ENCODE peak calls at places on chromosomes 13 and 19, in ten cellular contexts. W is T-helper 2 cell; U is WERI-Rb-1; X is activated naive CD4-positive, alpha-beta T cell treated with anti-CD3 and anti-CD28 coated beads, Interleukin-2, amount 10 ng/mL, durations not matched to agents 7 days and 5 days; Z is fibroblast of gingiva; N is esophagus squamous epithelium; S is aorta; G is RWPE1; Y is AG09319; B is endothelial cell. P is an unnamed sample.

GRCh38 chr13:100721885-100722512 is 47.4 kb upstream of the TMTC4 start:
- DNase-seq in W (no peak), U (peak; percentile 76), X (peak; percentile 66), Z (peak; percentile 23), N (no peak), S (no peak), G (peak; percentile 53), Y (peak; percentile 11), B (peak; percentile 71), P (peak; percentile 55)

GRCh38 chr13:100029930-100030329 is 48.3 kb downstream of the ZIC2 start:
- DNase-seq in W (no peak), U (no peak), X (no peak), Z (no peak), N (no peak), S (no peak), G (no peak), Y (no peak), B (no peak), P (no peak)

GRCh38 chr13:29905845-29906244 is 55.4 kb upstream of the UBL3 start:
- DNase-seq in W (no peak), U (no peak), X (no peak), Z (peak; percentile 42), N (no peak), S (no peak), G (peak; percentile 57), Y (no peak), B (no peak), P (no peak)

GRCh38 chr13:24063281-24063851 is 97.2 kb upstream of the SPATA13 start:
- DNase-seq in W (no peak), U (no peak), X (peak; percentile 37), Z (no peak), N (no peak), S (no peak), G (no peak), Y (no peak), B (no peak), P (no peak)

GRCh38 chr19:1070931-1071791 is 4.2 kb downstream of the ARHGAP45 start:
- DNase-seq in W (no peak), U (no peak), X (no peak), Z (no peak), N (no peak), S (peak; percentile 81), G (no peak), Y (no peak), B (no peak), P (no peak)

GRCh38 chr13:32538234-32538620 is 368 bp downstream of the N4BP2L2 start:
- DNase-seq in W (no peak), U (no peak), X (peak; percentile 84), Z (peak; percentile 35), N (no peak), S (peak; percentile 77), G (peak; percentile 55), Y (peak; percentile 3), B (peak; percentile 19), P (peak; percentile 68)

GRCh38 chr13:59088716-59089115 is 1075.0 kb downstream of the DIAPH3 start:
- DNase-seq in W (no peak), U (no peak), X (no peak), Z (peak; percentile 5), N (no peak), S (no peak), G (no peak), Y (no peak), B (no peak), P (no peak)

GRCh38 chr13:99981115-99982020 is at the start of gene ZIC2:
- DNase-seq in W (no peak), U (peak; percentile 91), X (no peak), Z (no peak), N (no peak), S (no peak), G (no peak), Y (no peak), B (peak; percentile 57), P (peak; percentile 64)

GRCh38 chr19:40716655-40717324 is at the start of the genes COQ8B and ITPKC:
- DNase-seq in W (peak; percentile 100), U (peak; percentile 99), X (peak; percentile 100), Z (peak; percentile 97), N (peak; percentile 89), S (peak; percentile 100), G (peak; percentile 92), Y (peak; percentile 95), B (peak; percentile 99), P (peak; percentile 97)

GRCh38 chr19:11767633-11768133 is 883 bp downstream of the ZNF441 start:
- DNase-seq in W (no peak), U (peak; percentile 34), X (peak; percentile 34), Z (peak; percentile 29), N (no peak), S (peak; percentile 76), G (peak; percentile 13), Y (no peak), B (no peak), P (peak; percentile 42)

GRCh38 chr13:72463561-72463960 is 263.9 kb downstream of the MZT1 start:
- DNase-seq in W (no peak), U (no peak), X (no peak), Z (no peak), N (no peak), S (no peak), G (no peak), Y (no peak), B (no peak), P (no peak)

GRCh38 chr19:7869910-7870511 is 4.2 kb downstream of the PRR36 start:
- DNase-seq in W (peak; percentile 37), U (peak; percentile 71), X (peak; percentile 69), Z (no peak), N (no peak), S (no peak), G (peak; percentile 30), Y (no peak), B (no peak), P (peak; percentile 87)

GRCh38 chr19:7391218-7391670 is 42.5 kb downstream of the ARHGEF18 start:
- DNase-seq in W (no peak), U (no peak), X (no peak), Z (no peak), N (no peak), S (no peak), G (peak; percentile 91), Y (no peak), B (no peak), P (no peak)

GRCh38 chr13:99281811-99282263 is 23.7 kb upstream of the GPR18 start:
- DNase-seq in W (no peak), U (no peak), X (peak; percentile 62), Z (peak; percentile 80), N (no peak), S (peak; percentile 82), G (no peak), Y (no peak), B (no peak), P (peak; percentile 30)

GRCh38 chr19:53507523-53508442 is 30.2 kb upstream of the ZNF331 start:
- DNase-seq in W (no peak), U (no peak), X (no peak), Z (no peak), N (no peak), S (no peak), G (no peak), Y (no peak), B (no peak), P (no peak)

GRCh38 chr13:112001571-112001970 is 65.4 kb upstream of the SOX1 start:
- DNase-seq in W (no peak), U (no peak), X (no peak), Z (no peak), N (no peak), S (no peak), G (no peak), Y (no peak), B (no peak), P (no peak)

GRCh38 chr19:10836478-10837325 is 690 bp upstream of the TMED1 start:
- DNase-seq in W (peak; percentile 55), U (peak; percentile 78), X (peak; percentile 90), Z (peak; percentile 85), N (peak; percentile 65), S (peak; percentile 94), G (peak; percentile 80), Y (peak; percentile 65), B (no peak), P (peak; percentile 94)

P was measured in RPMI8226.